ENCODE peak calls at places on chromosomes 6 and 20, in six cellular contexts. T is HepG2, D is H1, L is GM12878, A is K562, G is GM12892. S is an unnamed sample.

GRCh38 chr20:53606364-53606985 is 12.8 kb upstream of the ZNF217 start:
- DNase-seq in D (no peak), T (peak), L (no peak), G (no peak), A (peak), S (no peak)

GRCh38 chr6:28004350-28005123 is 47.5 kb downstream of the OR2B6 start:
- DNase-seq in A (no peak), D (no peak), L (no peak), T (no peak), G (no peak), S (no peak)

GRCh38 chr6:107110200-107110599 is 5.1 kb downstream of the BEND3 start:
- DNase-seq in L (no peak), D (no peak), G (no peak), A (no peak), T (no peak), S (no peak)

GRCh38 chr6:43856005-43856765 is 86.2 kb downstream of the VEGFA start:
- DNase-seq in D (no peak), T (peak), L (no peak), G (no peak), A (peak), S (no peak)

GRCh38 chr6:109236140-109237081 is 141.1 kb downstream of the CEP57L1 start:
- DNase-seq in D (peak), T (peak), G (no peak), A (peak), L (no peak), S (no peak)

GRCh38 chr6:79632580-79632979 is 1.5 kb downstream of the SH3BGRL2 start:
- DNase-seq in D (no peak), T (peak), L (no peak), G (no peak), A (no peak), S (no peak)

GRCh38 chr6:154907293-154907692 is 87.8 kb upstream of the TIAM2 start:
- DNase-seq in G (no peak), D (no peak), A (no peak), L (no peak), T (no peak), S (no peak)

GRCh38 chr20:2799688-2800589 is 488 bp downstream of the CPXM1 start:
- DNase-seq in L (no peak), A (no peak), T (no peak), G (no peak), D (peak), S (no peak)

GRCh38 chr6:33779305-33779704 is 9.6 kb downstream of the LEMD2 start:
- DNase-seq in T (no peak), D (no peak), L (no peak), G (no peak), A (peak), S (no peak)

GRCh38 chr6:69610073-69610472 is 186.7 kb downstream of the LMBRD1 start:
- DNase-seq in D (no peak), G (no peak), L (no peak), A (no peak), T (no peak), S (no peak)

GRCh38 chr6:34773906-34774305 is 16.6 kb downstream of the SNRPC start:
- DNase-seq in A (no peak), T (no peak), L (no peak), G (no peak), D (no peak), S (no peak)

GRCh38 chr20:572752-573151 is 29.2 kb upstream of the CSNK2A1 start:
- DNase-seq in L (no peak), G (no peak), T (no peak), D (no peak), A (no peak), S (no peak)

GRCh38 chr6:4459981-4460380 is 316.2 kb upstream of the CDYL start:
- DNase-seq in A (no peak), D (no peak), L (no peak), G (no peak), T (no peak), S (no peak)

GRCh38 chr6:154319231-154319858 is 37.3 kb downstream of the IPCEF1 start:
- DNase-seq in A (no peak), D (no peak), T (no peak), L (no peak), G (no peak), S (no peak)

GRCh38 chr6:23654745-23655144 is 471.3 kb upstream of the NRSN1 start:
- DNase-seq in T (peak), A (no peak), L (no peak), D (no peak), G (no peak), S (no peak)

GRCh38 chr6:34021001-34021838 is 124.7 kb downstream of the GRM4 start:
- DNase-seq in A (peak), L (no peak), D (no peak), G (no peak), T (no peak), S (no peak)

GRCh38 chr6:15331143-15331542 is 85.3 kb downstream of the JARID2 start:
- DNase-seq in G (no peak), L (no peak), A (no peak), D (peak), T (peak), S (no peak)

GRCh38 chr6:169170583-169170955 is 83.1 kb downstream of the THBS2 start:
- DNase-seq in L (no peak), A (no peak), G (no peak), D (no peak), T (no peak), S (no peak)

GRCh38 chr20:6469695-6470094 is 297.8 kb upstream of the BMP2 start:
- DNase-seq in A (no peak), G (no peak), T (no peak), L (no peak), D (no peak), S (no peak)

GRCh38 chr6:29506446-29507067 is 18.8 kb upstream of the MAS1L start:
- DNase-seq in D (peak), G (no peak), A (no peak), L (no peak), T (no peak), S (no peak)

GRCh38 chr20:14821251-14821650 is 483.8 kb upstream of the FLRT3 start:
- DNase-seq in T (no peak), D (no peak), A (no peak), G (no peak), L (no peak), S (no peak)

GRCh38 chr20:10619427-10619826 is 54.4 kb downstream of the JAG1 start:
- DNase-seq in D (no peak), G (no peak), T (no peak), A (no peak), L (no peak), S (no peak)

GRCh38 chr6:16446241-16446640 is 207.9 kb downstream of the GMPR start:
- DNase-seq in T (no peak), L (no peak), G (no peak), D (no peak), A (no peak), S (no peak)

GRCh38 chr20:12067686-12068085 is 150.0 kb downstream of the BTBD3 start:
- DNase-seq in A (no peak), L (no peak), T (no peak), G (no peak), D (no peak), S (no peak)
- TF ChIP-seq POLR2A in A (no peak), L (no peak), T (no peak), G (no peak), D (no peak), S (no peak)

GRCh38 chr6:150408842-150409241 is 40.0 kb downstream of the IYD start:
- DNase-seq in L (no peak), D (no peak), T (no peak), G (no peak), A (no peak), S (no peak)

GRCh38 chr6:150409576-150410066 is 40.8 kb downstream of the IYD start:
- DNase-seq in T (no peak), L (no peak), A (no peak), G (no peak), D (no peak), S (no peak)

GRCh38 chr6:150406948-150407347 is 38.1 kb downstream of the IYD start:
- DNase-seq in T (no peak), L (no peak), G (no peak), D (no peak), A (no peak), S (no peak)

GRCh38 chr6:150403458-150404245 is 34.8 kb downstream of the IYD start:
- DNase-seq in G (no peak), T (no peak), A (no peak), D (no peak), L (no peak), S (no peak)
- TF ChIP-seq POLR2AphosphoS5 in G (no peak), T (no peak), A (no peak), D (no peak), L (no peak), S (no peak)

GRCh38 chr6:136761227-136761922 is 30.9 kb downstream of the MAP3K5 start:
- DNase-seq in A (no peak), G (no peak), D (no peak), T (no peak), L (no peak), S (no peak)
- TF ChIP-seq TAF1 in A (no peak), G (no peak), D (no peak), T (no peak), L (peak), S (no peak)

GRCh38 chr20:63896136-63896890 is 1.4 kb downstream of the DNAJC5 start:
- DNase-seq in T (peak), G (peak), L (no peak), A (peak), D (no peak), S (no peak)
- TF ChIP-seq POLR2A in T (peak), G (peak), L (peak), A (no peak), D (no peak), S (no peak)

GRCh38 chr6:131937219-131937618 is 14.0 kb downstream of the CCN2 start:
- DNase-seq in D (no peak), L (no peak), T (no peak), A (no peak), G (no peak), S (no peak)

GRCh38 chr6:131936156-131936555 is 15.0 kb downstream of the CCN2 start:
- DNase-seq in A (no peak), L (no peak), D (no peak), T (peak), G (no peak), S (no peak)

DNA sequence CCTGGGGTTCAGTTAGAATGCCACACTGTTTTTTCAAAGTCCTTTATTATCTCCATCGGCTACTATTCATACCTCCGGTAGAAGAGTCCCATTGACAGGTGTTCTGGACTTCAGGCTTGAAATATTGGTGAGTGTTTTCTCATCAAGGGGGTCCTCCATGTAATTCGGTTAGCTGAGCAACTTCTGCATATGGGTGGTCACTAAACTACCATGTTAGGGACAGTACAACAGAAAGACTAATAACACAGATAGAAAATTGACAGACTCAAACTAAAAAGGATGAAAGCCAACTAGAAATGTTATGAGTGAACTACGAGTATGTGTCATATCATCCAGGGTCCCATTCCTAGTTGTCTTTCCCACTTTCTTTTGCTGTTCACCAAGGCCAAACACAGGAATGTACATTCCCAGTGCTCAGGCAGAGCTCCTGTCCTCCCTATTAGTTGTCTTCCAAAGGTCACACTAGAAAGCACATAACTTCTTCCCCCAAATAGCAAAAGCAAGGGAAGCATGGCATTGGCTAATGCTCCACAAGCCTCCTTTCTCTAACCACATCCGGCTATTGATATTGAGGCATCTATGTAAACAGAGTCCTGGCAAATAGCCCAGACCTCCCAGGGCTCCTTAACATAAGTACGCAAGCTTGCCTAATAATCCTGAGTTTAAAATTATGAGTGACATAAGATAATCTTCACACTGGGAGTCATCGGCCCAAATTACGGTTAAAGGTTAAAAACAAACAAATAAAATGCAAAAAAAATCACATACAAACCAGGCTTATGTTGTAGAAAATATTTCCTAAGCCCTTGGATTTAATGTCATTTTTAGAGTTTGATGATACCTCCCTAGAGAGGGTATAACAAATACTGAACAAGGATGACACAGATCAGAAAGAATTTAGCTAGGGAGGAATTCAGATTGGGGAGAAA is 13.2 kb downstream of the CCN2 start:
- DNase-seq in A (no peak), T (peak), D (no peak), L (no peak), G (no peak), S (no peak)
- TF ChIP-seq POLR2AphosphoS5 in A (no peak), T (no peak), D (no peak), L (no peak), G (no peak), S (no peak)

S was measured in GM12891.